ENCODE peak calls at places on chromosomes 12 and 14, in eight cellular contexts. X is activated CD4-positive, alpha-beta T cell treated with anti-CD3 and anti-CD28 coated beads, Interleukin-2, amount 50 U/mL, for 24 hours; H is activated T-helper 1 cell treated with Interleukin-2 at 50 U/mL for 16 hours; E is fibroblast of mammary gland; N is LoVo; W is fibroblast of villous mesenchyme; D is Caco-2; T is right lobe of liver. S is an unnamed sample.
A peak's percentile ranks its signal among the peaks of the same experiment; 100 is the strongest.

GRCh38 chr12:74915718-74916117 is 293.9 kb downstream of the KCNC2 start:
- DNase-seq in X (no peak), H (no peak), E (no peak), N (no peak), W (no peak), D (no peak), T (no peak), S (no peak)

GRCh38 chr14:52790011-52790755 is 1.2 kb downstream of the GNPNAT1 start:
- DNase-seq in X (no peak), H (no peak), E (no peak), N (peak; percentile 13), W (no peak), D (no peak), T (no peak), S (no peak)

GRCh38 chr14:35940291-35940690 is 114.2 kb downstream of the BRMS1L start:
- DNase-seq in X (no peak), H (no peak), E (no peak), N (no peak), W (no peak), D (no peak), T (no peak), S (no peak)

GRCh38 chr12:69988601-69989194 is 163.7 kb downstream of the MYRFL start:
- DNase-seq in X (no peak), H (no peak), E (peak; percentile 74), N (no peak), W (peak; percentile 68), D (no peak), T (no peak), S (peak; percentile 90)

GRCh38 chr12:109731806-109732205 is 18.2 kb downstream of the FAM222A start:
- DNase-seq in X (no peak), H (no peak), E (no peak), N (no peak), W (no peak), D (peak; percentile 9), T (peak; percentile 9), S (no peak)

GRCh38 chr12:124525455-124525854 is 42.0 kb downstream of the NCOR2 start:
- DNase-seq in X (no peak), H (no peak), E (no peak), N (no peak), W (no peak), D (no peak), T (no peak), S (no peak)

GRCh38 chr14:90034156-90034555 is 27.6 kb upstream of the KCNK13 start:
- DNase-seq in X (no peak), H (no peak), E (no peak), N (no peak), W (no peak), D (no peak), T (no peak), S (no peak)

GRCh38 chr14:37584211-37585100 is 10.6 kb downstream of the FOXA1 start:
- DNase-seq in X (no peak), H (no peak), E (no peak), N (no peak), W (no peak), D (peak; percentile 82), T (peak; percentile 73), S (no peak)

GRCh38 chr12:131551675-131552074 is 159.2 kb upstream of the SFSWAP start:
- DNase-seq in X (no peak), H (no peak), E (no peak), N (no peak), W (no peak), D (no peak), T (no peak), S (no peak)

GRCh38 chr14:32232481-32232880 is 29.4 kb upstream of the RNU6-8 start:
- DNase-seq in X (no peak), H (no peak), E (no peak), N (no peak), W (no peak), D (no peak), T (no peak), S (no peak)

GRCh38 chr12:2532647-2533435 is 261.9 kb upstream of the FKBP4 start:
- DNase-seq in X (no peak), H (no peak), E (no peak), N (no peak), W (no peak), D (no peak), T (no peak), S (no peak)

GRCh38 chr14:50957296-50957695 is 13.0 kb upstream of the PYGL start:
- DNase-seq in X (no peak), H (no peak), E (peak; percentile 84), N (no peak), W (peak; percentile 87), D (no peak), T (no peak), S (peak; percentile 65)

GRCh38 chr14:22099942-22100763 is 426.5 kb upstream of the OR4E1 start:
- DNase-seq in X (peak; percentile 28), H (peak; percentile 28), E (peak; percentile 33), N (peak; percentile 40), W (peak; percentile 58), D (peak; percentile 78), T (no peak), S (peak; percentile 79)

GRCh38 chr14:89957791-89958190 is 2.1 kb downstream of the TDP1 start:
- DNase-seq in X (no peak), H (no peak), E (peak; percentile 15), N (no peak), W (no peak), D (no peak), T (no peak), S (no peak)

GRCh38 chr12:6276936-6277615 is 33.4 kb upstream of the PLEKHG6 start:
- DNase-seq in X (no peak), H (no peak), E (no peak), N (no peak), W (no peak), D (no peak), T (no peak), S (no peak)

GRCh38 chr14:105483300-105484068 is 3.2 kb upstream of the CRIP1 start:
- DNase-seq in X (no peak), H (no peak), E (no peak), N (no peak), W (no peak), D (no peak), T (no peak), S (no peak)

GRCh38 chr12:2183556-2184541 is 131.1 kb downstream of the CACNA1C start:
- DNase-seq in X (no peak), H (no peak), E (peak; percentile 86), N (no peak), W (peak; percentile 75), D (no peak), T (no peak), S (peak; percentile 83)

GRCh38 chr14:96166475-96167223 is 38.0 kb upstream of the BDKRB2 start:
- DNase-seq in X (no peak), H (no peak), E (peak; percentile 44), N (peak; percentile 32), W (peak; percentile 77), D (no peak), T (no peak), S (no peak)

GRCh38 chr12:57216014-57216891 is at the start of gene NXPH4:
- DNase-seq in X (no peak), H (peak; percentile 42), E (no peak), N (peak; percentile 68), W (no peak), D (peak; percentile 64), T (no peak), S (no peak)

GRCh38 chr12:105214141-105214540 is 21.8 kb downstream of the APPL2 start:
- DNase-seq in X (no peak), H (no peak), E (no peak), N (peak; percentile 77), W (no peak), D (no peak), T (no peak), S (peak; percentile 53)

GRCh38 chr14:92154283-92154942 is 32.6 kb downstream of the CPSF2 start:
- DNase-seq in X (no peak), H (no peak), E (peak; percentile 37), N (no peak), W (no peak), D (no peak), T (no peak), S (peak; percentile 55)

GRCh38 chr14:48430805-48431204 is 755.4 kb upstream of the MDGA2 start:
- DNase-seq in X (no peak), H (no peak), E (no peak), N (no peak), W (no peak), D (no peak), T (no peak), S (no peak)